ENCODE peak calls at places on chromosomes 6 and 20, in five cellular contexts. T is SHP77, X is K562, P is cardiac septum, D is HFFc6. M is an unnamed sample.

GRCh38 chr6:5936140-5936539 is 70.6 kb downstream of the NRN1 start:
- DNase-seq in T (no peak), X (no peak), P (no peak), D (no peak), M (no peak)

GRCh38 chr20:3712279-3712873 is at the start of gene SIGLEC1:
- DNase-seq in T (no peak), X (no peak), P (no peak), D (no peak), M (peak; percentile 85)

GRCh38 chr20:52054123-52054522 is 137.5 kb downstream of the ZFP64 start:
- DNase-seq in T (no peak), X (no peak), P (no peak), D (no peak), M (peak; percentile 76)

GRCh38 chr6:43391448-43392031 is 22.1 kb upstream of the ZNF318 start:
- DNase-seq in T (no peak), X (peak; percentile 69), P (no peak), D (no peak), M (no peak)

GRCh38 chr6:15392182-15392581 is 146.3 kb downstream of the JARID2 start:
- DNase-seq in T (no peak), X (no peak), P (no peak), D (no peak), M (no peak)

GRCh38 chr6:29702519-29703103 is 20.6 kb upstream of the HLA-F start:
- DNase-seq in T (peak; percentile 22), X (peak; percentile 76), P (peak; percentile 83), D (no peak), M (peak; percentile 94)

GRCh38 chr6:116373940-116374339 is 3.2 kb downstream of the DSE start:
- DNase-seq in T (no peak), X (no peak), P (no peak), D (no peak), M (no peak)

GRCh38 chr20:5569021-5569420 is 181.2 kb upstream of the SHLD1 start:
- DNase-seq in T (peak; percentile 58), X (peak; percentile 48), P (no peak), D (peak; percentile 31), M (no peak)

GRCh38 chr6:139754898-139755754 is 380.7 kb upstream of the CITED2 start:
- DNase-seq in T (no peak), X (no peak), P (no peak), D (no peak), M (no peak)

GRCh38 chr6:154229796-154230195 is 126.8 kb downstream of the IPCEF1 start:
- DNase-seq in T (no peak), X (no peak), P (no peak), D (no peak), M (no peak)

GRCh38 chr20:58102744-58103516 is 125.5 kb downstream of the ANKRD60 start:
- DNase-seq in T (no peak), X (no peak), P (no peak), D (no peak), M (no peak)

GRCh38 chr20:21202284-21202683 is 76.4 kb downstream of the KIZ start:
- DNase-seq in T (no peak), X (no peak), P (no peak), D (no peak), M (no peak)

GRCh38 chr6:134287863-134288537 is 29.9 kb downstream of the SGK1 start:
- DNase-seq in T (no peak), X (no peak), P (no peak), D (no peak), M (no peak)

GRCh38 chr6:51045548-51045947 is 226.9 kb downstream of the TFAP2B start:
- DNase-seq in T (no peak), X (no peak), P (no peak), D (no peak), M (no peak)

GRCh38 chr6:40347571-40348011 is 239.6 kb downstream of the LRFN2 start:
- DNase-seq in T (no peak), X (no peak), P (no peak), D (no peak), M (no peak)

GRCh38 chr20:25178563-25179438 is 16.7 kb upstream of the ENTPD6 start:
- DNase-seq in T (peak; percentile 69), X (peak; percentile 27), P (no peak), D (peak; percentile 91), M (no peak)

GRCh38 chr6:33172307-33173227 is 19.7 kb downstream of the COL11A2 start:
- DNase-seq in T (no peak), X (peak; percentile 53), P (peak; percentile 63), D (peak; percentile 38), M (peak; percentile 47)

GRCh38 chr20:58661298-58662141 is 10.4 kb downstream of the STX16 start:
- DNase-seq in T (no peak), X (no peak), P (no peak), D (no peak), M (no peak)

GRCh38 chr20:50187403-50188051 is 3.1 kb upstream of the CEBPB start:
- DNase-seq in T (peak; percentile 46), X (peak; percentile 77), P (peak; percentile 85), D (no peak), M (peak; percentile 90)

GRCh38 chr6:64580346-64580745 is 944.7 kb downstream of the PHF3 start:
- DNase-seq in T (no peak), X (no peak), P (no peak), D (no peak), M (no peak)

GRCh38 chr20:50719328-50719727 is 12.1 kb upstream of the PARD6B start:
- DNase-seq in T (no peak), X (no peak), P (no peak), D (no peak), M (no peak)

GRCh38 chr6:67630146-67630545 is 1004.9 kb upstream of the ADGRB3 start:
- DNase-seq in T (no peak), X (peak; percentile 19), P (no peak), D (peak; percentile 1), M (no peak)

GRCh38 chr20:59737073-59737691 is 132.8 kb downstream of the PHACTR3 start:
- DNase-seq in T (no peak), X (no peak), P (no peak), D (no peak), M (no peak)

GRCh38 chr6:154169193-154169847 is 130.3 kb downstream of the OPRM1 start:
- DNase-seq in T (no peak), X (no peak), P (no peak), D (no peak), M (no peak)

GRCh38 chr6:1367771-1368170 is 21.6 kb upstream of the FOXF2 start:
- DNase-seq in T (no peak), X (no peak), P (no peak), D (no peak), M (no peak)

GRCh38 chr6:624979-625378 is 31.9 kb downstream of the HUS1B start:
- DNase-seq in T (peak; percentile 12), X (peak; percentile 40), P (no peak), D (peak; percentile 66), M (no peak)

GRCh38 chr6:13248953-13249432 is 79.3 kb downstream of the TBC1D7 start:
- DNase-seq in T (no peak), X (no peak), P (no peak), D (no peak), M (no peak)

GRCh38 chr20:57332105-57333089 is 2.8 kb downstream of the SPO11 start:
- DNase-seq in T (no peak), X (no peak), P (no peak), D (no peak), M (no peak)

GRCh38 chr6:83921315-83921714 is 61.8 kb downstream of the CYB5R4 start:
- DNase-seq in T (no peak), X (peak; percentile 45), P (no peak), D (no peak), M (no peak)

GRCh38 chr20:19978511-19979210 is 38.5 kb upstream of the NAA20 start:
- DNase-seq in T (no peak), X (no peak), P (no peak), D (no peak), M (no peak)

GRCh38 chr6:37242429-37243052 is 15.0 kb upstream of the TBC1D22B start:
- DNase-seq in T (peak; percentile 11), X (peak; percentile 68), P (no peak), D (peak; percentile 98), M (no peak)

GRCh38 chr6:111603648-111604047 is 2.0 kb downstream of the TRAF3IP2 start:
- DNase-seq in T (no peak), X (peak; percentile 22), P (no peak), D (peak; percentile 14), M (no peak)